ENCODE peak calls at places on chromosomes 12 and 14, in ten cellular contexts. M is stimulated activated CD8-positive, alpha-beta memory T cell treated with anti-CD3 and anti-CD28 coated beads, Interleukin-4, amount 100 ng/mL, for 4 hours; B is DMS 273 treated with DMSO at 0.1 percent for 48 hours; Y is A549; S is G401; F is AG10803; P is stimulated activated CD4-positive, alpha-beta T cell treated with anti-CD3 and anti-CD28 coated beads, TNF-alpha, amount 100 ng/mL, for 48 hours; G is activated CD8-positive, alpha-beta T cell treated with anti-CD3 and anti-CD28 coated beads, Interleukin-2, amount 10 ng/mL, durations not matched to agents 7 days and 5 days; C is HEK293T; E is activated T-helper 9 cell treated with anti-CD3 and anti-CD28 coated beads, Interleukin-2, amount 50 U/mL, for 16 hours. R is an unnamed sample.

GRCh38 chr12:110245278-110245868 is 35.7 kb upstream of the ATP2A2 start:
- DNase-seq in F (no peak), G (peak; percentile 62), B (no peak), E (peak; percentile 30), P (peak; percentile 13), S (peak; percentile 24), C (peak; percentile 40), M (peak; percentile 13), Y (no peak), R (no peak)

GRCh38 chr12:47277972-47278448 is 198.3 kb upstream of the AMIGO2 start:
- DNase-seq in M (no peak), F (peak; percentile 95), E (no peak), S (no peak), C (no peak), P (no peak), B (no peak), G (no peak), Y (peak; percentile 96), R (no peak)

GRCh38 chr12:101925352-101925751 is 48.0 kb downstream of the DRAM1 start:
- DNase-seq in F (peak; percentile 100), P (no peak), S (no peak), C (no peak), E (no peak), G (no peak), B (no peak), Y (peak; percentile 18), M (no peak), R (peak; percentile 94)

GRCh38 chr12:68428724-68429580 is 96.8 kb upstream of the MDM1 start:
- DNase-seq in B (no peak), F (peak; percentile 60), Y (no peak), C (no peak), G (no peak), S (no peak), P (no peak), M (no peak), E (no peak), R (no peak)

GRCh38 chr12:77724367-77724957 is 106.2 kb upstream of the NAV3 start:
- DNase-seq in B (no peak), C (peak; percentile 27), F (peak; percentile 45), Y (no peak), P (no peak), E (no peak), S (no peak), M (no peak), G (no peak), R (no peak)

GRCh38 chr14:101502761-101503392 is 58.4 kb upstream of the DIO3 start:
- DNase-seq in F (no peak), Y (no peak), B (no peak), S (no peak), P (no peak), C (no peak), G (no peak), M (no peak), E (no peak), R (no peak)

GRCh38 chr12:105724651-105725050 is 394.2 kb downstream of the C12orf75 start:
- DNase-seq in S (peak; percentile 39), F (peak; percentile 44), Y (no peak), E (no peak), G (no peak), M (no peak), P (no peak), C (no peak), B (no peak), R (no peak)

GRCh38 chr14:52778702-52779101 is 12.7 kb downstream of the GNPNAT1 start:
- DNase-seq in S (no peak), G (no peak), C (no peak), F (no peak), E (no peak), P (no peak), M (no peak), Y (no peak), B (no peak), R (no peak)

GRCh38 chr12:6822461-6823135 is 977 bp downstream of the GPR162 start:
- DNase-seq in F (no peak), S (no peak), P (no peak), B (no peak), G (no peak), M (no peak), C (no peak), E (no peak), Y (no peak), R (no peak)

GRCh38 chr14:102464846-102465341 is 44.7 kb downstream of the ANKRD9 start:
- DNase-seq in B (no peak), G (no peak), C (no peak), E (no peak), F (no peak), Y (no peak), P (no peak), M (no peak), S (no peak), R (no peak)

GRCh38 chr12:66030217-66030781 is 100.3 kb downstream of the LLPH start:
- DNase-seq in C (no peak), G (no peak), B (no peak), E (no peak), M (no peak), S (no peak), F (no peak), Y (no peak), P (no peak), R (no peak)

GRCh38 chr14:103186241-103186835 is 63.1 kb downstream of the TNFAIP2 start:
- DNase-seq in E (no peak), P (no peak), C (no peak), Y (no peak), B (no peak), M (no peak), F (no peak), S (peak; percentile 12), G (no peak), R (no peak)